ENCODE peak calls at places on chromosomes 4 and X, in nine cellular contexts. P, L, J, K, T, D, R, X and S are unnamed samples.

GRCh38 chrX:138765061-138765460 is 53.5 kb upstream of the FGF13 start:
- DNase-seq in P (peak), L (no peak), J (no peak), K (no peak), T (no peak), D (no peak), R (no peak), X (no peak), S (no peak)

GRCh38 chr4:83139514-83140156 is 25.1 kb upstream of the PLAC8 start:
- DNase-seq in P (no peak), L (no peak), J (no peak), K (no peak), T (no peak), D (no peak), R (no peak), X (no peak), S (peak)

GRCh38 chr4:7403001-7403400 is 31.7 kb downstream of the PSAPL1 start:
- DNase-seq in P (peak), L (no peak), J (no peak), K (no peak), T (no peak), D (no peak), R (no peak), X (no peak), S (no peak)

GRCh38 chr4:186881521-186882220 is 158.0 kb upstream of the FAT1 start:
- DNase-seq in P (peak), L (no peak), J (no peak), K (no peak), T (peak), D (no peak), R (no peak), X (peak), S (no peak)

GRCh38 chrX:7059214-7059838 is 88.2 kb upstream of the STS start:
- DNase-seq in P (no peak), L (no peak), J (no peak), K (no peak), T (no peak), D (no peak), R (no peak), X (no peak), S (no peak)

GRCh38 chr4:26452565-26453531 is 37.4 kb downstream of the CCKAR start:
- DNase-seq in P (no peak), L (no peak), J (no peak), K (no peak), T (no peak), D (no peak), R (no peak), X (no peak), S (no peak)

GRCh38 chrX:45719751-45720501 is 519.2 kb upstream of the DIPK2B start:
- DNase-seq in P (no peak), L (no peak), J (no peak), K (no peak), T (no peak), D (no peak), R (no peak), X (no peak), S (no peak)

GRCh38 chr4:15451866-15452765 is 17.6 kb upstream of the CC2D2A start:
- DNase-seq in P (peak), L (no peak), J (no peak), K (no peak), T (peak), D (no peak), R (no peak), X (peak), S (no peak)

GRCh38 chr4:178752954-178753525 is 1310.8 kb upstream of the AGA start:
- DNase-seq in P (no peak), L (no peak), J (no peak), K (no peak), T (no peak), D (no peak), R (no peak), X (no peak), S (no peak)

GRCh38 chrX:42246814-42247213 is 323.5 kb upstream of the CASK start:
- DNase-seq in P (peak), L (no peak), J (no peak), K (no peak), T (no peak), D (no peak), R (no peak), X (no peak), S (no peak)

GRCh38 chrX:18994713-18995112 is 10.8 kb upstream of the PHKA2 start:
- DNase-seq in P (peak), L (no peak), J (no peak), K (no peak), T (peak), D (no peak), R (no peak), X (peak), S (no peak)

GRCh38 chr4:151107063-151107462 is 7.6 kb downstream of the RPS3A start:
- DNase-seq in P (no peak), L (no peak), J (no peak), K (no peak), T (no peak), D (no peak), R (no peak), X (no peak), S (no peak)

GRCh38 chr4:21973850-21974249 is 25.3 kb upstream of the KCNIP4 start:
- DNase-seq in P (no peak), L (no peak), J (no peak), K (no peak), T (no peak), D (no peak), R (no peak), X (no peak), S (no peak)

GRCh38 chr4:2340272-2341061 is 78.0 kb downstream of the ZFYVE28 start:
- DNase-seq in P (no peak), L (no peak), J (no peak), K (no peak), T (no peak), D (no peak), R (no peak), X (no peak), S (no peak)

GRCh38 chrX:130245441-130245840 is 23.3 kb downstream of the ZNF280C start:
- DNase-seq in P (peak), L (no peak), J (no peak), K (no peak), T (no peak), D (no peak), R (no peak), X (peak), S (no peak)

GRCh38 chr4:71020611-71021010 is 27.2 kb downstream of the DCK start:
- DNase-seq in P (no peak), L (no peak), J (no peak), K (no peak), T (no peak), D (no peak), R (no peak), X (no peak), S (no peak)

GRCh38 chr4:76637704-76638361 is 202.8 kb downstream of the SHROOM3 start:
- DNase-seq in P (peak), L (no peak), J (no peak), K (no peak), T (no peak), D (no peak), R (no peak), X (no peak), S (no peak)

GRCh38 chrX:2583194-2584162 is 82.7 kb upstream of the DHRSX start:
- DNase-seq in P (no peak), L (no peak), J (no peak), K (peak), T (no peak), D (no peak), R (no peak), X (no peak), S (no peak)

GRCh38 chr4:4281787-4282186 is 8.2 kb downstream of the LYAR start:
- DNase-seq in P (no peak), L (no peak), J (no peak), K (no peak), T (no peak), D (no peak), R (no peak), X (no peak), S (no peak)

GRCh38 chrX:9368262-9368661 is 96.6 kb upstream of the TBL1X start:
- DNase-seq in P (no peak), L (no peak), J (no peak), K (no peak), T (no peak), D (no peak), R (no peak), X (no peak), S (no peak)

GRCh38 chrX:67635424-67635823 is 91.6 kb downstream of the AR start:
- DNase-seq in P (no peak), L (no peak), J (no peak), K (no peak), T (no peak), D (no peak), R (no peak), X (no peak), S (no peak)

GRCh38 chr4:7515390-7515902 is 80.7 kb upstream of the PSAPL1 start:
- DNase-seq in P (peak), L (no peak), J (no peak), K (peak), T (no peak), D (no peak), R (no peak), X (no peak), S (no peak)

GRCh38 chr4:81724925-81725329 is 253.2 kb upstream of the RASGEF1B start:
- DNase-seq in P (no peak), L (peak), J (no peak), K (peak), T (no peak), D (peak), R (peak), X (no peak), S (peak)

GRCh38 chrX:72381439-72382198 is 75.9 kb upstream of the CITED1 start:
- DNase-seq in P (no peak), L (no peak), J (no peak), K (no peak), T (no peak), D (no peak), R (no peak), X (no peak), S (no peak)